ENCODE peak calls at places on chromosomes 3 and 15, in four cellular contexts. N is substantia nigra, P is WTC11, Q is head of caudate nucleus. M is an unnamed sample.

GRCh38 chr15:82943176-82943575 is 9.3 kb downstream of the HOMER2 start:
- DNase-seq in N (no peak), P (no peak), Q (no peak), M (no peak)

GRCh38 chr3:17765819-17766472 is 23.5 kb upstream of the TBC1D5 start:
- DNase-seq in N (no peak), P (no peak), Q (no peak), M (no peak)

GRCh38 chr3:196064006-196064405 is 17.9 kb downstream of the TFRC start:
- DNase-seq in N (no peak), P (no peak), Q (no peak), M (no peak)

GRCh38 chr15:47754312-47754711 is 37.0 kb downstream of the SEMA6D start:
- DNase-seq in N (no peak), P (no peak), Q (no peak), M (no peak)

GRCh38 chr15:43911235-43911661 is 84.4 kb downstream of the WDR76 start:
- DNase-seq in N (peak), P (no peak), Q (peak), M (no peak)

GRCh38 chr15:90063733-90064247 is 38.5 kb downstream of the IDH2 start:
- DNase-seq in N (no peak), P (no peak), Q (no peak), M (no peak)

GRCh38 chr3:99562138-99562537 is 76.3 kb upstream of the COL8A1 start:
- DNase-seq in N (no peak), P (peak), Q (no peak), M (peak)

GRCh38 chr15:39321977-39322376 is 258.9 kb upstream of the THBS1 start:
- DNase-seq in N (no peak), P (no peak), Q (no peak), M (no peak)

GRCh38 chr3:178088930-178089329 is 447.3 kb upstream of the KCNMB2 start:
- DNase-seq in N (no peak), P (no peak), Q (no peak), M (no peak)

GRCh38 chr3:114608293-114608692 is 314.5 kb downstream of the TIGIT start:
- DNase-seq in N (no peak), P (no peak), Q (no peak), M (no peak)

GRCh38 chr15:72790302-72790955 is 6.9 kb upstream of the ADPGK start:
- DNase-seq in N (no peak), P (no peak), Q (no peak), M (no peak)

GRCh38 chr3:143041901-143042300 is 40.5 kb downstream of the U2SURP start:
- DNase-seq in N (no peak), P (no peak), Q (no peak), M (no peak)

GRCh38 chr15:75945953-75946352 is 42.3 kb downstream of the FBXO22 start:
- DNase-seq in N (no peak), P (no peak), Q (no peak), M (no peak)

GRCh38 chr15:81529444-81529950 is 155.5 kb upstream of the TMC3 start:
- DNase-seq in N (no peak), P (no peak), Q (no peak), M (no peak)

GRCh38 chr3:13623101-13623654 is 74.3 kb downstream of the FBLN2 start:
- DNase-seq in N (no peak), P (no peak), Q (no peak), M (no peak)